ENCODE peak calls at places on chromosomes 1 and 21, in ten cellular contexts. One of them, this sample, is unnamed.

GRCh38 chr1:54381524-54381923 is 24.7 kb downstream of the SSBP3 start:
- DNase-seq in CD8-positive, alpha-beta memory T cell: no peak
- DNase-seq in osteoblast: no peak
- DNase-seq in HCT116: no peak
- DNase-seq in lower leg skin: no peak
- DNase-seq in BJ: no peak
- DNase-seq in stomach: no peak
- DNase-seq in ascending aorta: no peak
- DNase-seq in choroid plexus epithelial cell: no peak
- DNase-seq in GM12878: no peak
- DNase-seq in this sample: no peak

GRCh38 chr1:243409284-243409683 is 153.4 kb downstream of the SDCCAG8 start:
- DNase-seq in lower leg skin: no peak
- DNase-seq in HCT116: no peak
- DNase-seq in BJ: no peak
- DNase-seq in osteoblast: no peak
- DNase-seq in stomach: no peak
- DNase-seq in CD8-positive, alpha-beta memory T cell: no peak
- DNase-seq in choroid plexus epithelial cell: peak
- DNase-seq in GM12878: no peak
- DNase-seq in ascending aorta: no peak
- DNase-seq in this sample: no peak

GRCh38 chr1:149937779-149938178 is 1.1 kb upstream of the MTMR11 start:
- DNase-seq in HCT116: no peak
- DNase-seq in lower leg skin: no peak
- DNase-seq in osteoblast: no peak
- DNase-seq in BJ: no peak
- DNase-seq in GM12878: no peak
- DNase-seq in ascending aorta: no peak
- DNase-seq in choroid plexus epithelial cell: peak
- DNase-seq in stomach: no peak
- DNase-seq in CD8-positive, alpha-beta memory T cell: no peak
- DNase-seq in this sample: no peak

GRCh38 chr1:59752556-59753412 is 62.0 kb upstream of the HOOK1 start:
- DNase-seq in ascending aorta: no peak
- DNase-seq in CD8-positive, alpha-beta memory T cell: no peak
- DNase-seq in GM12878: peak
- DNase-seq in lower leg skin: no peak
- DNase-seq in HCT116: no peak
- DNase-seq in choroid plexus epithelial cell: no peak
- DNase-seq in osteoblast: no peak
- DNase-seq in BJ: no peak
- DNase-seq in stomach: no peak
- DNase-seq in this sample: no peak

GRCh38 chr21:25563399-25564116 is 43.7 kb downstream of the MRPL39 start:
- DNase-seq in GM12878: peak
- DNase-seq in osteoblast: no peak
- DNase-seq in ascending aorta: no peak
- DNase-seq in BJ: no peak
- DNase-seq in HCT116: no peak
- DNase-seq in choroid plexus epithelial cell: no peak
- DNase-seq in stomach: no peak
- DNase-seq in CD8-positive, alpha-beta memory T cell: peak
- DNase-seq in lower leg skin: no peak
- DNase-seq in this sample: no peak

GRCh38 chr1:178494569-178494971 is 2.2 kb downstream of the CLEC20A start:
- DNase-seq in BJ: no peak
- DNase-seq in GM12878: no peak
- DNase-seq in choroid plexus epithelial cell: no peak
- DNase-seq in lower leg skin: peak
- DNase-seq in stomach: no peak
- DNase-seq in ascending aorta: no peak
- DNase-seq in HCT116: no peak
- DNase-seq in CD8-positive, alpha-beta memory T cell: no peak
- DNase-seq in osteoblast: no peak
- DNase-seq in this sample: no peak

GRCh38 chr1:217138173-217138838 is 415.1 kb upstream of the ESRRG start:
- DNase-seq in GM12878: no peak
- DNase-seq in lower leg skin: no peak
- DNase-seq in HCT116: no peak
- DNase-seq in CD8-positive, alpha-beta memory T cell: no peak
- DNase-seq in BJ: no peak
- DNase-seq in stomach: no peak
- DNase-seq in ascending aorta: no peak
- DNase-seq in choroid plexus epithelial cell: no peak
- DNase-seq in osteoblast: peak
- DNase-seq in this sample: no peak

GRCh38 chr21:17711896-17712295 is 99.2 kb upstream of the BTG3 start:
- DNase-seq in choroid plexus epithelial cell: peak
- DNase-seq in stomach: no peak
- DNase-seq in BJ: no peak
- DNase-seq in lower leg skin: no peak
- DNase-seq in osteoblast: no peak
- DNase-seq in GM12878: no peak
- DNase-seq in HCT116: no peak
- DNase-seq in ascending aorta: no peak
- DNase-seq in CD8-positive, alpha-beta memory T cell: no peak
- DNase-seq in this sample: no peak

GRCh38 chr21:43752758-43753438 is 23.2 kb downstream of the CSTB start:
- DNase-seq in stomach: no peak
- DNase-seq in ascending aorta: no peak
- DNase-seq in choroid plexus epithelial cell: peak
- DNase-seq in HCT116: no peak
- DNase-seq in lower leg skin: no peak
- DNase-seq in BJ: no peak
- DNase-seq in GM12878: no peak
- DNase-seq in osteoblast: no peak
- DNase-seq in CD8-positive, alpha-beta memory T cell: no peak
- DNase-seq in this sample: no peak

GRCh38 chr1:212792396-212792908 is 758 bp downstream of the TATDN3 start:
- DNase-seq in ascending aorta: no peak
- DNase-seq in BJ: no peak
- DNase-seq in choroid plexus epithelial cell: no peak
- DNase-seq in stomach: no peak
- DNase-seq in CD8-positive, alpha-beta memory T cell: no peak
- DNase-seq in HCT116: no peak
- DNase-seq in lower leg skin: no peak
- DNase-seq in osteoblast: no peak
- DNase-seq in GM12878: no peak
- DNase-seq in this sample: no peak

GRCh38 chr1:37250371-37250770 is 216.1 kb upstream of the GRIK3 start:
- DNase-seq in stomach: no peak
- DNase-seq in ascending aorta: no peak
- DNase-seq in CD8-positive, alpha-beta memory T cell: no peak
- DNase-seq in lower leg skin: peak
- DNase-seq in osteoblast: no peak
- DNase-seq in choroid plexus epithelial cell: no peak
- DNase-seq in GM12878: no peak
- DNase-seq in BJ: no peak
- DNase-seq in HCT116: no peak
- DNase-seq in this sample: no peak

GRCh38 chr1:219383273-219383672 is 209.6 kb downstream of the LYPLAL1 start:
- DNase-seq in HCT116: no peak
- DNase-seq in lower leg skin: no peak
- DNase-seq in choroid plexus epithelial cell: no peak
- DNase-seq in BJ: no peak
- DNase-seq in CD8-positive, alpha-beta memory T cell: no peak
- DNase-seq in GM12878: no peak
- DNase-seq in stomach: no peak
- DNase-seq in ascending aorta: no peak
- DNase-seq in osteoblast: no peak
- DNase-seq in this sample: no peak

GRCh38 chr21:43600642-43601397 is 58.5 kb downstream of the HSF2BP start:
- DNase-seq in stomach: no peak
- DNase-seq in choroid plexus epithelial cell: peak
- DNase-seq in BJ: peak
- DNase-seq in CD8-positive, alpha-beta memory T cell: no peak
- DNase-seq in osteoblast: peak
- DNase-seq in ascending aorta: no peak
- DNase-seq in lower leg skin: no peak
- DNase-seq in HCT116: no peak
- DNase-seq in GM12878: no peak
- DNase-seq in this sample: peak

DNA sequence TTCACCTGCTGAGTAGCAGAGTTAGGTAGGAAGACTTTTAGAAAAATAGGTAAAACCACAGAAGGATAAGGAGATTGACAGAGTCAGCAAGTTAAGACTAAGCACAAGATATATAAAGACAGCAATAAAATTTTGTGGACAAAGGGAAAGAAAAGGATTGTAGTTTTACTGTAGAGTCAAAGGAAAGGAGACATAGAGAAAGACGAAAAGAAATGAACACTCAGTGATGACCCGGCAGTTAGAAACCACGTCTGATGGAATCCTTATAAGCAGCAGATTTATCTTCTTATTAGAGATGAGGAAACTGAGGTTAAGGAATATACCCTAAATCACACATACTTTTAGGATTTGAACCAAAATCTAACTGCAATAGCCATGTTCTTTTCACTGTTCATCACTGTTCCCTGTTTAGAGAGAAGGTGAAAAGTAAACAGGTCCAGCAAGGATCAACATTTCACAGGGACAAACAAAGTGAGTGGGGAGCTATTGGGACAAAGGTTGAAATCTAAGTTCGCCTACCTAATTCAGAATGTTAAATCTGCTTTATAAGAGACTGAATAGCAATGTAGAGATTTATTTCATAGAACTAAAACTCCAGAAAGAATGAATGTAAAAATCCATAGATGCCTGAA is 6.8 kb downstream of the FRRS1 start:
- DNase-seq in HCT116: no peak
- DNase-seq in choroid plexus epithelial cell: no peak
- DNase-seq in GM12878: no peak
- DNase-seq in ascending aorta: no peak
- DNase-seq in lower leg skin: no peak
- DNase-seq in osteoblast: no peak
- DNase-seq in BJ: no peak
- DNase-seq in CD8-positive, alpha-beta memory T cell: no peak
- DNase-seq in stomach: no peak
- DNase-seq in this sample: no peak
- H3K4me3 ChIP-seq in HCT116: no peak
- H3K4me3 ChIP-seq in choroid plexus epithelial cell: no peak
- H3K4me3 ChIP-seq in GM12878: peak
- H3K4me3 ChIP-seq in ascending aorta: no peak
- H3K4me3 ChIP-seq in lower leg skin: no peak
- H3K4me3 ChIP-seq in osteoblast: no peak
- H3K4me3 ChIP-seq in BJ: no peak
- H3K4me3 ChIP-seq in CD8-positive, alpha-beta memory T cell: no peak
- H3K4me3 ChIP-seq in stomach: no peak
- H3K4me3 ChIP-seq in this sample: no peak

GRCh38 chr1:152309955-152310354 is 15.1 kb downstream of the FLG start:
- DNase-seq in lower leg skin: no peak
- DNase-seq in choroid plexus epithelial cell: no peak
- DNase-seq in CD8-positive, alpha-beta memory T cell: no peak
- DNase-seq in HCT116: no peak
- DNase-seq in BJ: no peak
- DNase-seq in ascending aorta: no peak
- DNase-seq in osteoblast: no peak
- DNase-seq in GM12878: no peak
- DNase-seq in stomach: no peak
- DNase-seq in this sample: no peak
- H3K4me3 ChIP-seq in lower leg skin: no peak
- H3K4me3 ChIP-seq in choroid plexus epithelial cell: no peak
- H3K4me3 ChIP-seq in CD8-positive, alpha-beta memory T cell: no peak
- H3K4me3 ChIP-seq in HCT116: no peak
- H3K4me3 ChIP-seq in BJ: no peak
- H3K4me3 ChIP-seq in ascending aorta: no peak
- H3K4me3 ChIP-seq in osteoblast: no peak
- H3K4me3 ChIP-seq in GM12878: no peak
- H3K4me3 ChIP-seq in stomach: no peak
- H3K4me3 ChIP-seq in this sample: no peak

GRCh38 chr1:29357452-29357851 is 121.1 kb downstream of the PTPRU start:
- DNase-seq in stomach: no peak
- DNase-seq in CD8-positive, alpha-beta memory T cell: no peak
- DNase-seq in osteoblast: no peak
- DNase-seq in ascending aorta: no peak
- DNase-seq in BJ: no peak
- DNase-seq in lower leg skin: no peak
- DNase-seq in choroid plexus epithelial cell: no peak
- DNase-seq in HCT116: no peak
- DNase-seq in GM12878: no peak
- DNase-seq in this sample: no peak

GRCh38 chr1:29354511-29355098 is 118.3 kb downstream of the PTPRU start:
- DNase-seq in osteoblast: no peak
- DNase-seq in GM12878: no peak
- DNase-seq in choroid plexus epithelial cell: no peak
- DNase-seq in stomach: no peak
- DNase-seq in HCT116: no peak
- DNase-seq in BJ: no peak
- DNase-seq in CD8-positive, alpha-beta memory T cell: no peak
- DNase-seq in lower leg skin: peak
- DNase-seq in ascending aorta: no peak
- DNase-seq in this sample: peak

GRCh38 chr1:29355375-29355774 is 119.1 kb downstream of the PTPRU start:
- DNase-seq in GM12878: no peak
- DNase-seq in lower leg skin: no peak
- DNase-seq in CD8-positive, alpha-beta memory T cell: no peak
- DNase-seq in choroid plexus epithelial cell: no peak
- DNase-seq in stomach: no peak
- DNase-seq in HCT116: no peak
- DNase-seq in osteoblast: no peak
- DNase-seq in BJ: no peak
- DNase-seq in ascending aorta: no peak
- DNase-seq in this sample: no peak

GRCh38 chr1:29358183-29358582 is 121.9 kb downstream of the PTPRU start:
- DNase-seq in ascending aorta: no peak
- DNase-seq in CD8-positive, alpha-beta memory T cell: no peak
- DNase-seq in BJ: no peak
- DNase-seq in lower leg skin: no peak
- DNase-seq in osteoblast: no peak
- DNase-seq in choroid plexus epithelial cell: no peak
- DNase-seq in HCT116: no peak
- DNase-seq in GM12878: no peak
- DNase-seq in stomach: no peak
- DNase-seq in this sample: no peak

GRCh38 chr1:29356663-29357062 is 120.3 kb downstream of the PTPRU start:
- DNase-seq in lower leg skin: no peak
- DNase-seq in ascending aorta: no peak
- DNase-seq in BJ: no peak
- DNase-seq in HCT116: no peak
- DNase-seq in GM12878: no peak
- DNase-seq in osteoblast: no peak
- DNase-seq in CD8-positive, alpha-beta memory T cell: no peak
- DNase-seq in stomach: no peak
- DNase-seq in choroid plexus epithelial cell: no peak
- DNase-seq in this sample: no peak
- H3K4me3 ChIP-seq in lower leg skin: no peak
- H3K4me3 ChIP-seq in ascending aorta: no peak
- H3K4me3 ChIP-seq in BJ: no peak
- H3K4me3 ChIP-seq in HCT116: no peak
- H3K4me3 ChIP-seq in GM12878: no peak
- H3K4me3 ChIP-seq in osteoblast: no peak
- H3K4me3 ChIP-seq in CD8-positive, alpha-beta memory T cell: no peak
- H3K4me3 ChIP-seq in stomach: no peak
- H3K4me3 ChIP-seq in choroid plexus epithelial cell: no peak
- H3K4me3 ChIP-seq in this sample: no peak

DNA sequence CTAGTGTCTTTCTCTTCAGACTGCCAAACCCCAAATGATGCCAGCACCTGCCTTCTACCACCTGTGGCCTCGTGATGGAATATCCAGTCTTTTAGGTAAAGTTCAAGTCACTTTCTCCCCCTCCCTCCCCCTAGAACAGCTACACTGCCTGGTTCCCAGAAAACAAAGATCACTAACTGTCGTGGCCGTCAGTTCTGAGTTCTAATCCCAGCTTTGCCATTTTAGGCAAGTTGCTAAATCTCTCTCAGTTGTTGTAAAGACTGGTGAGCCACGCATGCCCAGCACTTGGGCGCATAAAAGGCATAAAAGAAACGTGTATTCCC is 648 bp upstream of the TRAPPC3 start:
- DNase-seq in BJ: no peak
- DNase-seq in GM12878: no peak
- DNase-seq in lower leg skin: peak
- DNase-seq in osteoblast: peak
- DNase-seq in HCT116: no peak
- DNase-seq in CD8-positive, alpha-beta memory T cell: no peak
- DNase-seq in ascending aorta: no peak
- DNase-seq in choroid plexus epithelial cell: no peak
- DNase-seq in stomach: no peak
- DNase-seq in this sample: no peak
- H3K4me3 ChIP-seq in BJ: no peak
- H3K4me3 ChIP-seq in GM12878: peak
- H3K4me3 ChIP-seq in lower leg skin: no peak
- H3K4me3 ChIP-seq in osteoblast: peak
- H3K4me3 ChIP-seq in HCT116: peak
- H3K4me3 ChIP-seq in CD8-positive, alpha-beta memory T cell: peak
- H3K4me3 ChIP-seq in ascending aorta: peak
- H3K4me3 ChIP-seq in choroid plexus epithelial cell: no peak
- H3K4me3 ChIP-seq in stomach: peak
- H3K4me3 ChIP-seq in this sample: peak